ENCODE peak calls at places on chromosome 1, in seven cellular contexts. Q is HCT116, F is neuronal stem cell, I is OCI-LY7, J is neural progenitor cell, T is MM.1S, N is fibroblast of lung. B is an unnamed sample.

GRCh38 chr1:184056921-184057496 is 5.5 kb downstream of the TSEN15 start:
- DNase-seq in Q (no peak), T (no peak), J (no peak), N (peak; percentile 87), F (no peak), I (no peak), B (no peak)

GRCh38 chr1:10721381-10722321 is 74.8 kb downstream of the CASZ1 start:
- DNase-seq in F (no peak), N (no peak), Q (no peak), I (no peak), T (no peak), J (peak; percentile 46), B (no peak)

GRCh38 chr1:96145486-96145885 is 576.1 kb upstream of the PTBP2 start:
- DNase-seq in F (no peak), I (no peak), Q (no peak), T (no peak), J (no peak), N (peak; percentile 1), B (no peak)

GRCh38 chr1:234125283-234125682 is 220.8 kb downstream of the SLC35F3 start:
- DNase-seq in T (peak; percentile 17), F (peak; percentile 57), Q (no peak), I (peak; percentile 11), N (peak; percentile 51), J (peak; percentile 88), B (peak; percentile 77)

GRCh38 chr1:36771222-36771621 is 263.1 kb downstream of the GRIK3 start:
- DNase-seq in I (no peak), J (peak; percentile 79), N (no peak), Q (no peak), T (no peak), F (peak; percentile 56), B (no peak)

GRCh38 chr1:25566730-25567341 is 23.4 kb downstream of the LDLRAP1 start:
- DNase-seq in J (peak; percentile 25), N (peak; percentile 86), T (no peak), I (peak; percentile 87), Q (no peak), F (no peak), B (peak; percentile 55)

GRCh38 chr1:208179303-208179702 is 64.9 kb downstream of the PLXNA2 start:
- DNase-seq in F (no peak), N (no peak), J (no peak), Q (no peak), I (no peak), T (no peak), B (no peak)

GRCh38 chr1:225866061-225866844 is 15.9 kb downstream of the TMEM63A start:
- DNase-seq in F (no peak), Q (no peak), T (no peak), I (no peak), J (no peak), N (peak; percentile 87), B (no peak)

GRCh38 chr1:93196591-93196990 is 16.1 kb downstream of the CCDC18 start:
- DNase-seq in Q (no peak), F (no peak), T (no peak), J (no peak), I (no peak), N (peak; percentile 41), B (no peak)

GRCh38 chr1:156859523-156860112 is 701 bp upstream of the INSRR start:
- DNase-seq in T (no peak), I (no peak), F (no peak), N (peak; percentile 20), Q (no peak), J (peak; percentile 56), B (no peak)

GRCh38 chr1:3677411-3677944 is 25.2 kb downstream of the TP73 start:
- DNase-seq in J (no peak), F (no peak), T (no peak), I (no peak), Q (no peak), N (no peak), B (no peak)

GRCh38 chr1:237901284-237901870 is 10.7 kb upstream of the ZP4 start:
- DNase-seq in Q (no peak), F (no peak), I (peak; percentile 16), N (peak; percentile 34), J (peak; percentile 32), T (peak; percentile 27), B (peak; percentile 46)

GRCh38 chr1:77401384-77401783 is 119.6 kb downstream of the AK5 start:
- DNase-seq in Q (no peak), T (no peak), F (no peak), J (no peak), N (no peak), I (no peak), B (no peak)

GRCh38 chr1:41918450-41919043 is at the start of gene HIVEP3:
- DNase-seq in N (peak; percentile 47), J (peak; percentile 68), I (no peak), T (peak; percentile 51), Q (no peak), F (peak; percentile 51), B (no peak)

GRCh38 chr1:165633624-165634023 is 2.6 kb downstream of the MGST3 start:
- DNase-seq in J (no peak), I (peak; percentile 17), Q (no peak), T (no peak), N (peak; percentile 51), F (no peak), B (no peak)

GRCh38 chr1:19289244-19289643 is 674 bp upstream of the AKR7A3 start:
- DNase-seq in T (no peak), Q (no peak), I (no peak), J (no peak), F (no peak), N (no peak), B (no peak)
- H3K4me3 ChIP-seq in T (no peak overlapping the region), Q (peak overlapping the region; percentile 37), I (no peak overlapping the region), J (peak overlapping the region; percentile 44), F (no peak overlapping the region), N (peak overlapping the region; percentile 53), B (no peak overlapping the region)

DNA sequence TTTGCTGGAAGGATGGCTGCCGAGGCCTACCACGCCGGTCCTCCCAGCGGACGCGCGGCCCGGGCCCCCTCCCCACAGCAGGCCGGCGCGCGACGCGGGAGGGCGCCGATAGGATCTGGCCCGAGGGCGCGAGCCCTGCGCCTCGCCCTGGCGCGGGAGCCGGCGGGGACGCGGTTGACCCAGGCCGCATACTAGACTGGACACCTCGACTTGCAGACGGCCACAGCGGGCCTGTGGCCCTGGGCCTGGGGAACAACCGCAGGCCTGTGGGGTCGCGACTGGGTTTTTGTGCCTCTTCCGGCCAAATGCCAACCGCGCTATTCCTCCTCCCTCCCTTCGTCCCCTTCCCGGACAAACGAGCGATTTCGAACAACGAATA is 2.5 kb downstream of the NHLH2 start:
- DNase-seq in N (no peak), F (no peak), J (peak; percentile 33), Q (no peak), I (no peak), T (no peak), B (no peak)
- H2AFZ ChIP-seq in N (no peak overlapping the region), F (no peak overlapping the region), J (peak overlapping the region; percentile 80), Q (no peak overlapping the region), I (no peak overlapping the region), T (no peak overlapping the region), B (peak overlapping the region; percentile 41)

GRCh38 chr1:46614604-46614984 is 2.0 kb downstream of the MOB3C start:
- DNase-seq in T (no peak), F (no peak), J (no peak), I (no peak), Q (no peak), N (no peak), B (no peak)

GRCh38 chr1:46615088-46615487 is 1.5 kb downstream of the MOB3C start:
- DNase-seq in F (no peak), T (no peak), I (no peak), Q (no peak), J (no peak), N (no peak), B (no peak)

GRCh38 chr1:46611691-46612221 is 4.9 kb downstream of the MOB3C start:
- DNase-seq in F (no peak), T (no peak), I (no peak), J (no peak), Q (no peak), N (peak; percentile 43), B (no peak)

GRCh38 chr1:46613661-46614603 is 2.7 kb downstream of the MOB3C start:
- DNase-seq in I (peak; percentile 24), N (peak; percentile 76), J (peak; percentile 83), T (no peak), F (peak; percentile 41), Q (no peak), B (peak; percentile 67)

DNA sequence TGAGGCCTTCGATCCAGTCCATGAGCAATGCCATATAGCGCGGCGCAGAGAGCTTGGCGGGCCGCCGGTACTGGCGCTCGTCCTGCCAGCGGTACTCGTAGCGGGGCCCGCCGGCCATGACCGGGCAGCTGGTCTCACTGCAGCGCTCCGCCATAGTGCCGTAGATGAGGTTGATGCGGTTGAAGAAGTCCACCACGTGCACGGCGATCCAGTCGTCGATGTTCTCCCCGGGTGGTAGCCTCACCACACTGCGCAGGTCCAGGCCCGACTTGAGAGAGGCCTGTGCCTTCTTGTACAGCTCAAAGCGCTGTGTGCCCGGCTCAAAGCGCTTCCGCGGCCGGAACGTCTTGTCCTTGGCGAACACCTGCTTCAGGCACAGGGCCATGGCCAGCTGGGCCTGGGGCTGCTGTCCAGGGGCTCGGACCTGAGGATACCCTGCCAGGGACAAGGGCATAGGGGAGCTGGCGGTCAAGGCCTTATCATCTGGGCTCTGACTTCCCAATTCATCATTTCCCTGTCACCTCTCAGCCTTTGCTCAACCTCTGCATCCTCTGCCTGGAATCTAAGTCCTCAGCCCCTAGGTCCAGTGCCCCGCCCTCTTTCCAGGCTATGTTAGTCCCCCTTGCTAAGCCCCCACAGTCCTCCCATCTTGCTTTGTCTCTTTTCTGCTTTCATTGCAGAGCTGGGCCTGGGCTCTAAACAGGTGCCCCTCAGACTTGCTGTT is 3.5 kb downstream of the MOB3C start:
- DNase-seq in N (no peak), I (no peak), T (no peak), J (peak; percentile 77), Q (no peak), F (peak; percentile 37), B (no peak)
- H3K4me2 ChIP-seq in N (peak overlapping the region; percentile 2), I (no peak overlapping the region), T (no peak overlapping the region), J (peak overlapping the region; percentile 71), Q (no peak overlapping the region), F (peak overlapping the region; percentile 41), B (peak overlapping the region; percentile 62)

GRCh38 chr1:7296968-7297367 is 474.1 kb upstream of the VAMP3 start:
- DNase-seq in T (no peak), N (no peak), F (no peak), Q (no peak), I (no peak), J (no peak), B (no peak)

GRCh38 chr1:7299994-7300393 is 471.1 kb upstream of the VAMP3 start:
- DNase-seq in J (no peak), Q (no peak), N (peak; percentile 90), F (no peak), T (no peak), I (no peak), B (peak; percentile 30)

GRCh38 chr1:7299329-7299799 is 471.7 kb upstream of the VAMP3 start:
- DNase-seq in N (peak; percentile 98), T (no peak), J (peak; percentile 55), I (no peak), F (no peak), Q (peak; percentile 82), B (peak; percentile 89)

GRCh38 chr1:7298749-7299151 is 472.3 kb upstream of the VAMP3 start:
- DNase-seq in I (no peak), N (peak; percentile 75), T (no peak), J (no peak), Q (no peak), F (no peak), B (no peak)

DNA sequence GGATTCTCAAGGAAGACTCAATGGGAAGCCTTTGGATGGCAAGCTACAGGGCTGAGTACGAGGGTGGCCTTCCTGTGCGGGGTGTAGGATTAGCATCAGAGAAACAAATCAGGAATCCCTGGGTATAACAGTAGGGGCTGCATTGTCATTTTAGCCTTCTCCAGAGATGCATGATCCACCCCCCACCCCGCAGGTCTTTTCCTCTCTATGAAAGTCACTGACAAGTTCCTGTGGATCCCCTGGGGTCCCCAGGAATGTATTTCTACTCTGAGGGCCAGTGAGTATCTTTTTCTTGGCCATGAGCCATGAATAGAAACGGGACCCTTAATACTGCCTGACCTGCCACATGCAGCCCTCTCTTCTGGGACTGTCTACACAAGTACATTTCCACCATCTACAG is 473.0 kb upstream of the VAMP3 start:
- DNase-seq in I (no peak), J (no peak), N (no peak), T (no peak), Q (no peak), F (no peak), B (no peak)
- H3K4me3 ChIP-seq in I (no peak overlapping the region), J (no peak overlapping the region), N (no peak overlapping the region), T (no peak overlapping the region), Q (no peak overlapping the region), F (no peak overlapping the region), B (no peak overlapping the region)